ENCODE peak calls at places on chromosome 9, in seven cellular contexts. E, W, U, P, C, J and Q are unnamed samples.

GRCh38 chr9:110371411-110372013 is 33.8 kb upstream of the TXNDC8 start:
- DNase-seq in E (no peak), W (no peak), U (no peak), P (no peak), C (no peak), J (no peak), Q (no peak)

GRCh38 chr9:91006046-91006445 is 204.4 kb downstream of the SYK start:
- DNase-seq in E (no peak), W (no peak), U (no peak), P (no peak), C (no peak), J (no peak), Q (no peak)

GRCh38 chr9:118761016-118761790 is 608.0 kb downstream of the BRINP1 start:
- DNase-seq in E (no peak), W (no peak), U (no peak), P (no peak), C (no peak), J (no peak), Q (no peak)

GRCh38 chr9:136187197-136187596 is 17.7 kb downstream of the LHX3 start:
- DNase-seq in E (no peak), W (peak; percentile 24), U (no peak), P (no peak), C (no peak), J (no peak), Q (no peak)

GRCh38 chr9:115369322-115369957 is 251.5 kb upstream of the TNC start:
- DNase-seq in E (no peak), W (no peak), U (no peak), P (no peak), C (no peak), J (no peak), Q (no peak)

GRCh38 chr9:71716138-71716909 is 52.0 kb downstream of the CEMIP2 start:
- DNase-seq in E (no peak), W (no peak), U (no peak), P (no peak), C (no peak), J (no peak), Q (no peak)

GRCh38 chr9:89777544-89777943 is 172.7 kb downstream of the GADD45G start:
- DNase-seq in E (no peak), W (no peak), U (no peak), P (no peak), C (no peak), J (no peak), Q (no peak)

GRCh38 chr9:21875893-21876292 is 73.5 kb downstream of the MTAP start:
- DNase-seq in E (no peak), W (no peak), U (no peak), P (no peak), C (no peak), J (no peak), Q (no peak)

GRCh38 chr9:95880011-95880690 is 4.7 kb downstream of the ERCC6L2 start:
- DNase-seq in E (no peak), W (no peak), U (no peak), P (no peak), C (no peak), J (no peak), Q (no peak)

GRCh38 chr9:119689879-119690278 is 320.6 kb upstream of the BRINP1 start:
- DNase-seq in E (no peak), W (no peak), U (no peak), P (no peak), C (no peak), J (no peak), Q (no peak)

GRCh38 chr9:18317896-18318295 is 156.1 kb upstream of the ADAMTSL1 start:
- DNase-seq in E (no peak), W (no peak), U (no peak), P (no peak), C (no peak), J (no peak), Q (no peak)

GRCh38 chr9:121997791-121998190 is 95.3 kb downstream of the TTLL11 start:
- DNase-seq in E (no peak), W (no peak), U (no peak), P (no peak), C (no peak), J (no peak), Q (no peak)

GRCh38 chr9:38018230-38018963 is 50.6 kb downstream of the SHB start:
- DNase-seq in E (no peak), W (no peak), U (no peak), P (no peak), C (no peak), J (no peak), Q (no peak)

GRCh38 chr9:10268500-10269485 is 344.0 kb downstream of the PTPRD start:
- DNase-seq in E (no peak), W (no peak), U (no peak), P (no peak), C (no peak), J (peak; percentile 55), Q (no peak)

GRCh38 chr9:118693645-118694044 is 675.6 kb downstream of the BRINP1 start:
- DNase-seq in E (no peak), W (no peak), U (no peak), P (no peak), C (no peak), J (no peak), Q (no peak)

GRCh38 chr9:97811534-97812246 is 41.3 kb upstream of the FOXE1 start:
- DNase-seq in E (no peak), W (no peak), U (no peak), P (no peak), C (peak; percentile 52), J (no peak), Q (no peak)

GRCh38 chr9:70402213-70402612 is 12.2 kb downstream of the KLF9 start:
- DNase-seq in E (no peak), W (no peak), U (no peak), P (no peak), C (no peak), J (no peak), Q (no peak)

GRCh38 chr9:97723819-97724218 is 26.7 kb upstream of the XPA start:
- DNase-seq in E (no peak), W (no peak), U (no peak), P (no peak), C (no peak), J (no peak), Q (no peak)

GRCh38 chr9:113909421-113909820 is 33.3 kb downstream of the ZNF618 start:
- DNase-seq in E (no peak), W (no peak), U (no peak), P (no peak), C (no peak), J (no peak), Q (no peak)

GRCh38 chr9:116733010-116733641 is 46.0 kb downstream of the TRIM32 start:
- DNase-seq in E (no peak), W (peak; percentile 51), U (no peak), P (no peak), C (no peak), J (no peak), Q (no peak)

GRCh38 chr9:91037511-91038482 is 236.2 kb downstream of the SYK start:
- DNase-seq in E (no peak), W (no peak), U (peak; percentile 89), P (peak; percentile 86), C (peak; percentile 82), J (peak; percentile 72), Q (peak; percentile 86)

GRCh38 chr9:7968642-7969041 is 169.1 kb upstream of the DMAC1 start:
- DNase-seq in E (no peak), W (no peak), U (no peak), P (no peak), C (no peak), J (no peak), Q (no peak)

GRCh38 chr9:72400866-72401265 is 35.9 kb upstream of the ZFAND5 start:
- DNase-seq in E (no peak), W (no peak), U (no peak), P (no peak), C (no peak), J (no peak), Q (no peak)

GRCh38 chr9:33159058-33159759 is 7.9 kb downstream of the B4GALT1 start:
- DNase-seq in E (peak; percentile 74), W (no peak), U (peak; percentile 87), P (peak; percentile 90), C (no peak), J (no peak), Q (peak; percentile 57)

DNA sequence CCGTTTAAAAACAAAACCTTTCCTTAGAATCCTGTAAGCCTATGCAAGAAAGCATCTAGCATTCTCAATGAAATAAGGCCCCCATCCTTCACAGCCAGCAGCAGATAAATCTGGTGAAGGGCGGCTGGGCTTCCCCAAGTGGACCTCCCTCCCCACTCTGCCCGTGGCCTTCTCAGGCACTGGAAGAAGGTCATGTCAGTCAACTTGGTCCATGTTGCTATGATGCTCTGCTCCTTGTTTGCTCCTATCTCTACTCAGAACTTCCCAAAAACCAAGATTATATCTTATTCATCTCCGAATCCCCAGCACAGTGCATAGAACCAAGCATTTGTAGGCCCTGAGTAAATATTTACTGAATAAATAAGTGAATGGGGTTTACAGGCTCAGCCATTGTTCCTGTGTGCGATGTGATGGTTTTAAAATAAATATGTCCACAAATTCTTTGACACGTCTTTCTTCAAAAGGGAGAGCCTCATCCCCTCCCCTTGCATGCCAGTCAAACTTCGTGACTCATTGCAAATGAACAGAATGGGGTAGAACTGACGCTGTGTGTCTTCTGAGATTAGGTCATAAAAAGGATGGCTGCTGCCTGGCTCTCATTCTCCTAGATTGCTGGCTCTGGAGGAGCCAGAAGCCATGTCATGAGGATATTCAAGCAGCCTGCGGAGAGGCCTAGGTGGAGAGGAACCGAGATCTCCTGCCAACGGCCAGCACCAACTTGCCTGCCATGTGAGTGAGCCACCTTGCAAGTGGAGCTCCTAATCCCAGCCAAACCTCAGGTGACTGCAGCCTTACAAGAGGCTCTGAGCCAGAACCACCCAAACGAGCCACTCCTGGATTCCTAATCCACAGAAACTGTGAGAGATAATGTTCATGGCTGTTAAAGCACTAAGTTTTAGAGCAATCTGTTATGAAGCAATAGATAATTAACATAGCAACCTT is 70.5 kb downstream of the MED27 start:
- DNase-seq in E (no peak), W (no peak), U (no peak), P (no peak), C (peak; percentile 66), J (no peak), Q (no peak)
- H3K27ac ChIP-seq in E (no peak overlapping the region), W (no peak overlapping the region), U (no peak overlapping the region), P (no peak overlapping the region), C (peak overlapping the region; percentile 56), J (no peak overlapping the region), Q (no peak overlapping the region)

DNA sequence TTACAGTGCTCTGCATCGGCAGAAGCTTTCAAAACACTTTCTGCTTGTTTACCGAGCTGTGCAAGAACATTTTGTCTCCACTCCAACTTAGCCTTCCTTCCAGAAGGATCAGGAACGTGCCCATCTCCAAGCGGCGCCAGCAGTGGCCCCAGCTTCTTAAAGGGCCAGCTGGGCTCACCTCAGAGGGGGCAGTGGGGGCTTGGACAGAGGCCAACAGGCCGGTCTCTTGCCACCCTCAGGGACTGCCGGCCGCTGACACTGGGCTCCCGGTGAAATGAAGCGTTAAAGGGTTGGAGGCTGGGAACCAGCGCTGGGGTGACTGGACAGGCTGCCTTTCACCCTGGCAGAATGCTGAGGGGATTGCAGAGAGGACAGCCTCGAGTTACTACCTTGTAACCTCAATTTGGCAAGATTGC is 67.0 kb upstream of the RNU6ATAC start:
- DNase-seq in E (no peak), W (peak; percentile 62), U (peak; percentile 85), P (no peak), C (no peak), J (peak; percentile 20), Q (no peak)
- H3K4me1 ChIP-seq in E (no peaks in the 10 kb centered on the region), W (no peaks in the 10 kb centered on the region), U (peaks cover 20% of the 10 kb centered on the region), P (no peaks in the 10 kb centered on the region), C (peaks cover 6% of the 10 kb centered on the region), J (peaks cover 4% of the 10 kb centered on the region), Q (no peaks in the 10 kb centered on the region)

GRCh38 chr9:4016789-4017188 is 283.1 kb downstream of the GLIS3 start:
- DNase-seq in E (no peak), W (no peak), U (no peak), P (no peak), C (no peak), J (no peak), Q (no peak)
- H3K4me3 ChIP-seq in E (no peak overlapping the region), W (no peak overlapping the region), U (no peak overlapping the region), P (no peak overlapping the region), C (no peak overlapping the region), J (no peak overlapping the region), Q (no peak overlapping the region)

GRCh38 chr9:35229066-35229778 is 67.4 kb downstream of the UNC13B start:
- DNase-seq in E (no peak), W (no peak), U (no peak), P (no peak), C (no peak), J (no peak), Q (no peak)
- H3K27ac ChIP-seq in E (no peak overlapping the region), W (no peak overlapping the region), U (no peak overlapping the region), P (no peak overlapping the region), C (no peak overlapping the region), J (no peak overlapping the region), Q (no peak overlapping the region)